ENCODE peak calls at places on chromosomes 16 and 17, in six cellular contexts. Y is astrocyte of the cerebellum; X is CD8-positive, alpha-beta T cell; J is astrocyte of the spinal cord; R is hepatocyte; L is ascending aorta. Q is an unnamed sample.
A peak's percentile ranks its signal among the peaks of the same experiment; 100 is the strongest.

GRCh38 chr16:86869288-86870022 is 291.1 kb downstream of the FOXL1 start:
- DNase-seq in L (no peak), J (no peak), X (no peak), R (no peak), Y (no peak), Q (no peak)

GRCh38 chr16:79042141-79042540 is 558.4 kb downstream of the MAF start:
- DNase-seq in X (no peak), J (no peak), R (no peak), Y (no peak), L (no peak), Q (no peak)

GRCh38 chr17:74566132-74566753 is 1.1 kb downstream of the CD300H start:
- DNase-seq in X (no peak), J (no peak), R (peak; percentile 61), Y (no peak), L (no peak), Q (no peak)

GRCh38 chr17:57697891-57698708 is 47.0 kb downstream of the CCDC182 start:
- DNase-seq in X (no peak), R (no peak), Y (no peak), J (no peak), L (no peak), Q (no peak)

GRCh38 chr16:86798247-86799041 is 220.1 kb downstream of the FOXL1 start:
- DNase-seq in L (no peak), J (peak; percentile 14), Y (no peak), R (no peak), X (no peak), Q (no peak)

GRCh38 chr16:86676216-86676800 is 98.0 kb downstream of the FOXL1 start:
- DNase-seq in L (peak; percentile 60), R (no peak), Y (no peak), X (no peak), J (peak; percentile 69), Q (peak; percentile 79)

GRCh38 chr17:63993368-63993990 is 4.7 kb upstream of the PRR29 start:
- DNase-seq in Y (no peak), X (peak; percentile 55), J (no peak), R (no peak), L (peak; percentile 47), Q (no peak)

GRCh38 chr16:50603206-50604064 is 55.2 kb downstream of the NKD1 start:
- DNase-seq in J (peak; percentile 54), Y (peak; percentile 64), R (peak; percentile 54), L (peak; percentile 84), X (no peak), Q (peak; percentile 46)

GRCh38 chr16:47949276-47949675 is 206.5 kb downstream of the ABCC12 start:
- DNase-seq in X (no peak), J (no peak), L (no peak), Y (no peak), R (no peak), Q (no peak)

GRCh38 chr17:78422267-78422605 is 43.8 kb downstream of the PGS1 start:
- DNase-seq in L (no peak), R (no peak), J (no peak), Y (no peak), X (no peak), Q (no peak)
- TF ChIP-seq CTCF in L (peak; percentile 1), R (no peak), J (no peak), Y (no peak), X (no peak), Q (peak; percentile 4)

GRCh38 chr17:76365256-76365903 is 11.7 kb upstream of the PRPSAP1 start:
- DNase-seq in Y (no peak), X (no peak), J (no peak), L (no peak), R (no peak), Q (no peak)
- TF ChIP-seq CTCF in Y (peak; percentile 29), X (no peak), J (peak; percentile 48), L (no peak), R (peak; percentile 25), Q (peak; percentile 59)

DNA sequence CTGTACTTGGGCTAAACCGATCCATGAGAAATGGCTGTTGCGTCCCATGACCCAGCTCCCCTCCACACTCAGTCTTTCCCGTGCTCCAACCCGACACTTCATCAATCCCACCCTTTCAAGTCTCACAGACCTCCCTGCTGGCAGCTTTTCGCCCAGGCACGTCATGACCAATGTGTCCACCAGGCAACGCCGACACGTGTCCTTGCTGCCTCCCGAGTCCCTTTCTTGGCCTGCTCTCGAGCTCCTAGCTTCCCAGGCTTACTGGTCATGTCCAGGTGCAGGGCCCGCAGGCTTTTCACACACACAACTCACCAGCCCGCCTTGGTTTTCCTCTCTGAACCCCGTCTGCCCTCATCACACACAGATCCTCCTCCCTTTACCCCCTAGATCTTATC is 12.2 kb downstream of the MNT start:
- DNase-seq in X (no peak), J (no peak), L (no peak), R (no peak), Y (no peak), Q (no peak)
- TF ChIP-seq CTCF in X (no peak), J (no peak), L (no peak), R (no peak), Y (no peak), Q (peak; percentile 24)

GRCh38 chr16:84116720-84117481 is at the start of gene MBTPS1:
- DNase-seq in R (peak; percentile 99), X (peak; percentile 99), L (peak; percentile 99), J (peak; percentile 98), Y (peak; percentile 94), Q (peak; percentile 97)

GRCh38 chr16:84120023-84120422 is 3.3 kb upstream of the MBTPS1 start:
- DNase-seq in J (no peak), Y (no peak), X (no peak), L (no peak), R (no peak), Q (no peak)

GRCh38 chr16:84119368-84119767 is 2.6 kb upstream of the MBTPS1 start:
- DNase-seq in Y (no peak), X (no peak), R (no peak), J (no peak), L (no peak), Q (no peak)

GRCh38 chr16:84117482-84117843 is 721 bp upstream of the MBTPS1 start:
- DNase-seq in R (no peak), X (no peak), J (peak; percentile 52), Y (no peak), L (no peak), Q (peak; percentile 25)

GRCh38 chr16:84115919-84116719 is 623 bp downstream of the MBTPS1 start:
- DNase-seq in R (no peak), J (peak; percentile 40), L (no peak), Y (no peak), X (no peak), Q (peak; percentile 3)
- TF ChIP-seq CTCF in R (peak; percentile 29), J (no peak), L (no peak), Y (no peak), X (peak; percentile 48), Q (peak; percentile 72)

DNA sequence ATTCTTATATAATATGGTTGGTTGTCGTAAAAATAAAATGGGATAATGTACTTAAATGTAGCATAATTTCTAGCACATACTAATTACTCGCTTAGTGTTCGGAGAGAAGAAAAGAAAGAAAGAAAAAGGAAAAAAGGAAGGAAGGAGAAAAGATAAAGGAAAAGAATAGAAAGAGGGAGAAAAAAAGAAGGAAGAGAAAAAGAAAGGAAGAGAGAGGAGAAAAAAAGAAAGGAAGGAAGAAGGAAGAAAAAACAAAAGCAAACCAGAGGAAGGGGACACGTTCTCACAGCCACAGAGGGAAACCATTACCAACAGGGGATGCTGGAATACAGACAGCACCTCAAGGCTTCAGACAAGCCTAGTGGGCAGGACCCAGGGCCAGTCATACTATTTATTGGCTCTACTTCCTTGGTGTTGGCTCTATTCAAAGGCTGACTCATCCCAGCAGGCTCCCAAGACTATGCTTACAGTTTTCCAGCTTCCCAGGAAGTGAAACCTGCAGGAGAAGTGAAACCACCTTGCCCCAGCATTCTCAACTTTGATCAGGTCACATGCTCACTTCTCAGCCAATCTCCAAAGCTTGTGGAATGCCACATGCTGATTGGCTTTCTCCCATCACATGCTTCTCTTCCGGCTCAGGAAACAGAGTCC is 273.5 kb upstream of the IRX5 start:
- DNase-seq in X (no peak), L (peak; percentile 82), Y (peak; percentile 83), R (peak; percentile 69), J (peak; percentile 86), Q (peak; percentile 10)
- TF ChIP-seq CTCF in X (no peak), L (no peak), Y (peak; percentile 4), R (no peak), J (no peak), Q (no peak)

DNA sequence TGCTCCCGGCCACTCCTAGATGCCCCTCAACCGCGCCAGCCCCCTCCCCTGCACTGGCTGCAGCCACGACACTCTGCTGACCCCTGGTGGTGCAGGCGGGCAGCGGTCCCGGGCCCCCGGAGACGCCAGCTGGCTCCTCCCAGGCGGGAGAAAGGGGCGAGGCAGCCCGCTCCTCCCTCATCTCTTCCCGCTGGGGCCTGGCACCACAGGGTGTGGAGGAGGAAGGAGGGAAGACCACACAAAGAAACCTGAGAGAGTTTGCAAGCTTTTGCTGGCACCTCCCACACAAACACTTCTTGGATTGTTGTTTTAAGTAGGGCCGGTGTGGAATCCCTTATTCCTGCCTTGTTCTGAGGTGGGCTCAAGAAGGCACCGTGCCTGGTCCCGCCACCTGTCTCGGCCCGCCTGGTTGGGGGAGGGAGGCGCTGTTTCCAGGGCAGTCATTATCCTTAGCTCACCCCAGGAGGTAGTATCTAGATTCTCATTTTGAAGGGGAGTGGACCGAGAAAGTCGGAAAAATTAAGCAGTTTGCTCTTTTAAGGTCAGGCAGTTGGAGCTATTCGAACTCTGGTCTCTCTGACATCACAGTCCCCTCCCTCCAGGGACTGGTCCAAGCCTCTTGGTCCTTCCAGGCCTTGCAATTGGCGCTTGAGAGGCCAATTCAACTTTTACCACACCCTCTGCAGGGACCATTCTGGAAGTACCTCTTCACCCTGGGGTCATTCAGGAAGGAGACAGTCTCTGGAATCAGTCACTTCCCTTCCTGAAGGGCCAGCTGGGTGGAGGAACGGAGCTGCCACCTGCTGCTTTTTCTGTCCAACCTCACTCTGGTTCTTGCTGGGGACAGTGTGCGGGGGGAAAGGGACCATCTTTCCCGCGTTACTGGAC is 951 bp upstream of the ANKRD13B start:
- DNase-seq in J (peak; percentile 87), R (peak; percentile 95), L (peak; percentile 91), X (peak; percentile 85), Y (no peak), Q (peak; percentile 50)
- TF ChIP-seq CTCF in J (peak; percentile 98), R (peak; percentile 98), L (peak; percentile 94), X (peak; percentile 73), Y (peak; percentile 98), Q (peak; percentile 94)

GRCh38 chr16:58435779-58436178 is 43.5 kb downstream of the GINS3 start:
- DNase-seq in Y (no peak), X (no peak), R (no peak), L (no peak), J (no peak), Q (no peak)
- TF ChIP-seq CTCF in Y (no peak), X (no peak), R (no peak), L (no peak), J (no peak), Q (peak; percentile 28)

DNA sequence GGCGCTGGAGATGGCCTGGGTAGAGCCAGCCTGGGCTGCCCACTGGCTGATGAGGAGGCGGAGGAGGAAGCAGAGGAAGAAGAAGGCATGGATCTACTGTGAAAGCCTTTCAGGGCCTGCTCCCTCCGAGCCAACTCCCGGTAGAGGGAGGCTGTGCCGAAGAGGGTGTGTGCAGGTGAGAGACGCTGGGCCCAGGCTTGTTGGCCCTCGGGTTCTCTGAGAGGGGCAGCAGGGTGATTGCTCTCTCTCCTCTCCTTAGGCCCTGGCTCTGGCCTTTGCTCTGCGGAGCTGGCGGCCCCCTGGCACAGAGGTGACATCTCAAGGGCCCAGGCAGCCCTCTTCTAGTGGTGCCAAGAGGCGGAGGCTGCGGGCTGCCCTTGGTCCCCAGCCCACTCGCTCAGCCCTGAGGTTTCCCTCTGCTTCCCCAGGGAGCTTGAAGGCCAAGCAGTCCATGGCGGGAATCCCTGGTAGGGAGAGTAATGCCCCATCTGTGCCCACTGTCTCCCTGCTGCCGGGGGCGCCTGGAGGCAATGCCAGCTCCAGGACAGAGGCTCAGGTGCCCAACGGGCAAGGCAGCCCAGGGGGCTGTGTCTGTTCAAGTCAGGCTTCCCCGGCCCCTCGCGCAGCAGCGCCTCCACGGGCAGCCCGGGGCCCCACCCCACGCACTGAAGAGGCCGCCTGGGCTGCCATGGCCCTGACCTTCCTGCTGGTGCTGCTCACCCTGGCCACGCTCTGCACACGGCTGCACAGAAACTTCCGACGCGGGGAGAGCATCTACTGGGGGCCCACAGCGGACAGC is 3.6 kb downstream of the TP53I13 start:
- DNase-seq in L (peak; percentile 67), Y (no peak), X (peak; percentile 48), R (peak; percentile 32), J (no peak), Q (no peak)
- TF ChIP-seq CTCF in L (no peak), Y (no peak), X (no peak), R (no peak), J (no peak), Q (no peak)

Q was measured in HFFc6.